ENCODE peak calls at places on chromosomes 6 and 20, in eight cellular contexts. X is PC-3, U is RWPE2, S is right lobe of liver, O is right atrium auricular region, P is cardiac muscle cell, K is pancreas, W is aorta. H is an unnamed sample.

GRCh38 chr6:98921038-98921437 is 26.7 kb downstream of the FBXL4 start:
- DNase-seq in U (no peak), O (no peak), W (no peak), K (no peak), P (no peak), S (no peak), X (no peak), H (no peak)

GRCh38 chr6:11711644-11711993 is 67.0 kb downstream of the ADTRP start:
- DNase-seq in K (no peak), X (no peak), U (no peak), S (no peak), P (no peak), O (no peak), W (no peak), H (no peak)

GRCh38 chr6:118844915-118845314 is 49.0 kb upstream of the ASF1A start:
- DNase-seq in W (no peak), K (no peak), X (no peak), O (no peak), U (no peak), P (no peak), S (no peak), H (no peak)

GRCh38 chr6:24990227-24990843 is 54.6 kb upstream of the RIPOR2 start:
- DNase-seq in O (no peak), W (no peak), S (no peak), U (no peak), X (peak; percentile 79), P (peak; percentile 65), K (no peak), H (no peak)

GRCh38 chr6:169847141-169847674 is 95.8 kb downstream of the ERMARD start:
- DNase-seq in U (no peak), S (no peak), W (no peak), O (no peak), K (no peak), P (peak; percentile 37), X (no peak), H (no peak)

GRCh38 chr20:13821876-13822275 is 37.0 kb downstream of the NDUFAF5 start:
- DNase-seq in U (no peak), X (no peak), W (no peak), K (no peak), P (peak; percentile 34), O (no peak), S (no peak), H (no peak)

GRCh38 chr6:77292564-77293546 is 170.4 kb downstream of the HTR1B start:
- DNase-seq in P (peak; percentile 91), S (no peak), W (no peak), U (no peak), O (no peak), X (peak; percentile 64), K (no peak), H (no peak)

GRCh38 chr6:148440877-148441453 is 98.3 kb downstream of the SASH1 start:
- DNase-seq in U (peak; percentile 90), P (peak; percentile 98), K (peak; percentile 51), X (peak; percentile 93), O (peak; percentile 80), S (no peak), W (peak; percentile 84), H (peak; percentile 95)

GRCh38 chr6:46997646-46998045 is 44.5 kb downstream of the ADGRF1 start:
- DNase-seq in K (no peak), O (no peak), S (no peak), X (peak; percentile 63), P (no peak), W (no peak), U (no peak), H (no peak)

GRCh38 chr20:59873409-59873808 is 60.0 kb downstream of the SYCP2 start:
- DNase-seq in S (no peak), O (no peak), U (no peak), W (no peak), K (no peak), P (no peak), X (no peak), H (no peak)

DNA sequence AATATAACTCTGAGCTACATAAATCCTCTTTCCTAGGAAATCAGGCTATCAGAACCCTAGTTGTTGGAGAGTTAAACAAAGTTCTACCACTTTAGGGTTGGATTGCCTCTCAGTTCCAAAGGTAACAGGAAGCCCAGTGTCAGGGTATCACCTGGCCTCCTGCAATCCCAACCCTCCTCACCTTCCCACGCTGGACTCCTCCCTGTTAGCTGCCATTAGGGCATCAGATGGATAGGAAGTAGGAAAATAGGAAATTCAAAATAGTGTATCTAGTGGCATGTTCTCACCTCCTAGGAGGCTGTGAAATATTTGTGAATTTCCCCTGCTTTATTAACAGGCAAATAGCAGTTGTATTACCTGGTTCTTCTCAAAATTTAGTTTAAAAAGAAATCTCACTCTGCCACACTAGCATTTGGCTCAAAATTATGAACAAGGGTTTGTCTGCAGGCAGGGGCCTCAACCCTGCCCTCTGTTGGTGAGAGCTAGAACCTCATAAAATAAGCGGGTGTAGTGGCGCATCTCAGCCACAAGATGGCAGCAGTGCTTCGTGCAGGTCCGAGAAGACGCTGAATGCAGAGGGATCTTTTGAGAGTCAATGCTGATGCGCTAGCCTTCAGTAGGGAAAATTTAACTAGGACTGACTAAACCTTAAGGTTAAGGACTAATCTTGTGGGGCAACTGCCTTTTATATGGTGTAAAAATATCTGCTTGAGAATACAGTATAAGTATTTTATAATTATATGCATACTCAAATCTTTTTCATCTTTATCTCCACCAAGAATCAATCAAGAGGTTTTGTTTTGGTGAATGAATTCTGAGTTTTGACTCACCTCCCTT is 209.8 kb upstream of the KCNQ5 start:
- DNase-seq in X (peak; percentile 80), K (peak; percentile 86), W (peak; percentile 54), P (peak; percentile 87), O (peak; percentile 83), S (peak; percentile 68), U (no peak), H (peak; percentile 17)
- H3K4me3 ChIP-seq in X (no peak overlapping the region), K (no peak overlapping the region), W (no peak overlapping the region), P (no peak overlapping the region), O (no peak overlapping the region), S (no peak overlapping the region), U (no peak overlapping the region), H (no peak overlapping the region)

GRCh38 chr6:108968325-108968724 is 120.1 kb downstream of the ARMC2 start:
- DNase-seq in U (no peak), O (no peak), X (no peak), S (no peak), P (no peak), K (no peak), W (no peak), H (no peak)

GRCh38 chr6:108968746-108969316 is 120.6 kb downstream of the ARMC2 start:
- DNase-seq in X (no peak), O (no peak), S (no peak), U (no peak), W (no peak), P (no peak), K (no peak), H (no peak)

GRCh38 chr6:108966855-108967755 is 118.9 kb downstream of the ARMC2 start:
- DNase-seq in O (no peak), X (peak; percentile 63), U (no peak), K (no peak), W (peak; percentile 75), S (no peak), P (peak; percentile 73), H (peak; percentile 19)

GRCh38 chr6:108969776-108970175 is 121.6 kb downstream of the ARMC2 start:
- DNase-seq in U (no peak), P (peak; percentile 29), O (no peak), S (no peak), K (no peak), X (no peak), W (no peak), H (no peak)

DNA sequence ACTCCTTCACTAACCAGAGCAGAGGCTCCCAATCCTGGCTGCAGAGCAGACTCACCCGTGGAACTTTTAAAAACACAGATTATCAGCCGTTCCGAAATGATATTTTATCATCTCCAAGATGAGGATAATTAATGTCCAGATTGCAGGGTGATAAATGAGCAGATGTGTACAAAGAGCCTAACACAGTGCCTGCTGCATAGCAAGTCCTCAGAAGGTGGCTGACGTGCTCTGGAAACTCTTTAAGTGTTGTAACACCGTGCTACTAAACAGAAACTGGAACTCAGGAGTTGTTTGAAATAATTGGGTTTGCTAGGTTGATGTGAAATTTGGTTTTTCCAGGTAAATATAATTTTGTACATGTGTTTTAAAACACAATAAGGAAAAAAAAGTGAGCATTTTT is 118.0 kb downstream of the ARMC2 start:
- DNase-seq in S (no peak), O (no peak), X (no peak), P (no peak), K (no peak), U (no peak), W (no peak), H (no peak)
- H3K27me3 ChIP-seq in S (no peaks in the 10 kb centered on the region), O (no peaks in the 10 kb centered on the region), X (no peaks in the 10 kb centered on the region), P (no peaks in the 10 kb centered on the region), K (no peaks in the 10 kb centered on the region), U (no peaks in the 10 kb centered on the region), W (no peaks in the 10 kb centered on the region), H (no peaks in the 10 kb centered on the region)

DNA sequence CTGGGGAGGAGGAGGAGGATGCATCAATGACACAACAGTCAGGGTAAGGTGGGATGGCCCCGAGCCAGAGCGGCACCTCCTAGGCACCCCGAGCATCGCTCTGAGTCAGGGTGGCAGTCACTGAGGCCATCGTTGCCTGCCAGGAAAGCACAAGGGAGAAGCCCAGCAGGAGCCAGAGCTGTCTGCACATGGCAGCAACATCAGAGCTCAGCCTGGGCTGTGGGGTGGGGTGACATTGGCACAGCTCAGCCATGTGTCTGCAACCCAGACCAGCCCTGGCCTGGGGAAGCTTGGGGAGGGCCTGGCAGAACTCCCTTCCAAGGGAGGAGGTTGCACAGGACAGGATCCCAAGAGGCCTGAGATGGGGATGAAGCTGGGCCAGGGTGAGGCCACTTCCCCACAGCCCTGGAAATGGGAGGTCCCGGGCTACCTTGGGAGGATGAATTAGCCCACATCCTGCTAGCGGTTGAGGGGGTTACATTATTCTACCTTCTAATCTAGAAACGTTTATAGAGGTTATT is 255.6 kb downstream of the MAFB start:
- DNase-seq in W (no peak), X (no peak), K (no peak), U (peak; percentile 72), P (no peak), S (no peak), O (no peak), H (no peak)
- H3K36me3 ChIP-seq in W (no peaks in the 10 kb centered on the region), X (no peaks in the 10 kb centered on the region), K (no peaks in the 10 kb centered on the region), U (no peaks in the 10 kb centered on the region), P (no peaks in the 10 kb centered on the region), S (no peaks in the 10 kb centered on the region), O (no peaks in the 10 kb centered on the region), H (no peaks in the 10 kb centered on the region)

GRCh38 chr6:125509477-125509876 is 207.7 kb upstream of the HDDC2 start:
- DNase-seq in P (no peak), U (no peak), X (no peak), W (no peak), S (no peak), K (no peak), O (no peak), H (no peak)
- H3K4me3 ChIP-seq in P (no peak overlapping the region), U (no peak overlapping the region), X (no peak overlapping the region), W (no peak overlapping the region), S (no peak overlapping the region), K (no peak overlapping the region), O (no peak overlapping the region), H (no peak overlapping the region)